ENCODE peak calls at places on chromosome 6, in ten cellular contexts. Q is sigmoid colon; B is colonic mucosa; F is CD8-positive, alpha-beta T cell; I is GM12878; N is body of pancreas; Y is Peyer's patch; O is IMR-90; J is naive thymus-derived CD4-positive, alpha-beta T cell; X is ovary. C is an unnamed sample. For H3K4me1 and H3K36me3, the result is how much of the 10 kb centered on the place peaks cover.

GRCh38 chr6:40356242-40356910 is 230.8 kb downstream of the LRFN2 start:
- DNase-seq in Q (no peak), B (no peak), F (no peak), I (no peak), N (no peak), Y (no peak), O (no peak), J (no peak), X (no peak), C (no peak)

GRCh38 chr6:1821188-1822183 is 211.8 kb downstream of the FOXC1 start:
- DNase-seq in Q (no peak), B (no peak), F (no peak), I (peak), N (no peak), Y (no peak), O (peak), J (no peak), X (no peak), C (no peak)

GRCh38 chr6:163146036-163146435 is 268.5 kb upstream of the QKI start:
- DNase-seq in Q (no peak), B (no peak), F (no peak), I (no peak), N (no peak), Y (no peak), O (no peak), J (no peak), X (no peak), C (no peak)

GRCh38 chr6:33418690-33419291 is 884 bp upstream of the CUTA start:
- DNase-seq in Q (no peak), B (no peak), F (no peak), I (no peak), N (no peak), Y (no peak), O (peak), J (no peak), X (peak), C (peak)

GRCh38 chr6:74609857-74610256 is 596.0 kb downstream of the COL12A1 start:
- DNase-seq in Q (no peak), B (no peak), F (no peak), I (no peak), N (no peak), Y (no peak), O (no peak), J (no peak), X (no peak), C (no peak)

GRCh38 chr6:143806282-143807102 is 36.6 kb upstream of the LTV1 start:
- DNase-seq in Q (no peak), B (no peak), F (no peak), I (no peak), N (no peak), Y (no peak), O (peak), J (no peak), X (no peak), C (peak)

GRCh38 chr6:83365931-83366330 is 64.9 kb downstream of the ME1 start:
- DNase-seq in Q (no peak), B (no peak), F (no peak), I (no peak), N (no peak), Y (no peak), O (peak), J (no peak), X (no peak), C (no peak)

GRCh38 chr6:163635731-163636344 is 221.3 kb downstream of the QKI start:
- DNase-seq in Q (no peak), B (no peak), F (no peak), I (no peak), N (no peak), Y (no peak), O (no peak), J (no peak), X (no peak), C (no peak)

GRCh38 chr6:151847064-151847463 is 39.6 kb downstream of the ESR1 start:
- DNase-seq in Q (no peak), B (no peak), F (no peak), I (no peak), N (no peak), Y (no peak), O (peak), J (no peak), X (no peak), C (no peak)

GRCh38 chr6:105787747-105788146 is 298.4 kb upstream of the PRDM1 start:
- DNase-seq in Q (no peak), B (no peak), F (no peak), I (no peak), N (no peak), Y (no peak), O (no peak), J (no peak), X (no peak), C (no peak)

GRCh38 chr6:105784179-105784578 is 302.0 kb upstream of the PRDM1 start:
- DNase-seq in Q (no peak), B (no peak), F (no peak), I (no peak), N (no peak), Y (no peak), O (no peak), J (no peak), X (no peak), C (no peak)

GRCh38 chr6:105786890-105787655 is 299.1 kb upstream of the PRDM1 start:
- DNase-seq in Q (no peak), B (no peak), F (no peak), I (peak), N (no peak), Y (no peak), O (no peak), J (no peak), X (no peak), C (peak)

GRCh38 chr6:105785412-105785811 is 300.7 kb upstream of the PRDM1 start:
- DNase-seq in Q (no peak), B (no peak), F (no peak), I (no peak), N (no peak), Y (no peak), O (no peak), J (no peak), X (no peak), C (no peak)

GRCh38 chr6:105786449-105786848 is 299.7 kb upstream of the PRDM1 start:
- DNase-seq in Q (no peak), B (no peak), F (no peak), I (no peak), N (no peak), Y (no peak), O (no peak), J (no peak), X (no peak), C (no peak)
- H3K27ac ChIP-seq in Q (no peak), B (no peak), F (no peak), I (no peak), N (no peak), Y (no peak), O (no peak), J (no peak), X (no peak), C (no peak)

GRCh38 chr6:3762852-3763251 is 11.3 kb upstream of the PXDC1 start:
- DNase-seq in Q (no peak), B (no peak), F (no peak), I (no peak), N (no peak), Y (no peak), O (no peak), J (no peak), X (no peak), C (no peak)

GRCh38 chr6:3766219-3766618 is 14.7 kb upstream of the PXDC1 start:
- DNase-seq in Q (no peak), B (no peak), F (no peak), I (no peak), N (no peak), Y (no peak), O (no peak), J (no peak), X (no peak), C (no peak)

GRCh38 chr6:3765415-3765814 is 13.9 kb upstream of the PXDC1 start:
- DNase-seq in Q (no peak), B (no peak), F (no peak), I (no peak), N (no peak), Y (no peak), O (no peak), J (no peak), X (no peak), C (no peak)

GRCh38 chr6:3762359-3762758 is 10.8 kb upstream of the PXDC1 start:
- DNase-seq in Q (no peak), B (no peak), F (no peak), I (no peak), N (no peak), Y (no peak), O (no peak), J (no peak), X (no peak), C (no peak)

DNA sequence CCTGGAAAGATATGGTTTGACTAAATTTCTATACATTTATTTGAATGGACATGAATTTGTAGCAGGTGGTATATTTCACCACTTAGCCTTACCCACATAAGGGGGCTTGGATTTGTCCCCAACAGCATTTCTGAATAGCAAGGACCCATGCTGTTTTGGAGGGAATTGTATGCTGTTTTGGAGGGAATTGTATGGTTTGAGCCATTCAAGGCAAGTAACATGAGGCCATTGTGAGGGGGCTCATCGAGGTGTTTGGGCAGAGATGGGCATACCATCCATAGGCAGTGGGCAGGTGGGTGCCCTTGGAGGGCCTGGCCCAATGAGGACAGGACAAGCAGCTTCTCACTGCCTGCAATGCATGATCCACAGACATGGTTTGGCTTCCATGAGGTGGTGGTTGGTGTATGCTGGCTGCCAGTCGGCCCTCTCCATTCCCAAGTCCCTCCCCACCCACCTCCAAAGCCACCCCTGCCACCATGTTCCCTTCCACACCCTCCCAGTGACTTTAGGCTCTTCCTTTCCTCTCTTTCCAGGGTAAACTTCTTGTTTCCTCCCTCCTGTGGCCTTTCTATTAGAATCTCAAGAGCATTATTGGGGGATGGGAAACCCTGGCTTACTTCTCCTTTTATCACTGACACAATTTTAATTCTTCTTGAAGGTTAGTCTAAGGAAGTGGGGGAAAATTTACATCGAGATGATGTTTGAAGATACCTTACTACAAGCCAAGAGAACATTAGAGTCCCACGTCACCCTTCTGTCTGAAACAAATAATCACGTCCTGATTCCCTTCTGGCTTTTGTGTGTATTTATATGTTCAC is 13.2 kb upstream of the PXDC1 start:
- DNase-seq in Q (no peak), B (no peak), F (no peak), I (no peak), N (no peak), Y (no peak), O (no peak), J (no peak), X (no peak), C (no peak)
- H3K4me1 ChIP-seq in Q (under half), B (under half), F (under half), I (under half), N (under half), Y (under half), O (under half), J (under half), X (under half), C (under half)

GRCh38 chr6:5679271-5679670 is 327.5 kb downstream of the NRN1 start:
- DNase-seq in Q (no peak), B (no peak), F (no peak), I (no peak), N (no peak), Y (no peak), O (no peak), J (no peak), X (no peak), C (no peak)
- H3K36me3 ChIP-seq in Q (under half), B (under half), F (under half), I (under half), N (under half), Y (under half), O (under half), J (under half), X (under half), C (under half)

GRCh38 chr6:37058084-37058586 is 52.7 kb downstream of the FGD2 start:
- DNase-seq in Q (no peak), B (no peak), F (no peak), I (no peak), N (no peak), Y (no peak), O (peak), J (no peak), X (no peak), C (no peak)

GRCh38 chr6:37057678-37058077 is 52.2 kb downstream of the FGD2 start:
- DNase-seq in Q (no peak), B (no peak), F (no peak), I (no peak), N (no peak), Y (no peak), O (no peak), J (no peak), X (no peak), C (no peak)

GRCh38 chr6:37057128-37057471 is 51.6 kb downstream of the FGD2 start:
- DNase-seq in Q (no peak), B (no peak), F (no peak), I (no peak), N (no peak), Y (no peak), O (no peak), J (no peak), X (no peak), C (no peak)

GRCh38 chr6:37056112-37056403 is 50.6 kb downstream of the FGD2 start:
- DNase-seq in Q (no peak), B (no peak), F (no peak), I (no peak), N (no peak), Y (no peak), O (no peak), J (no peak), X (no peak), C (no peak)

DNA sequence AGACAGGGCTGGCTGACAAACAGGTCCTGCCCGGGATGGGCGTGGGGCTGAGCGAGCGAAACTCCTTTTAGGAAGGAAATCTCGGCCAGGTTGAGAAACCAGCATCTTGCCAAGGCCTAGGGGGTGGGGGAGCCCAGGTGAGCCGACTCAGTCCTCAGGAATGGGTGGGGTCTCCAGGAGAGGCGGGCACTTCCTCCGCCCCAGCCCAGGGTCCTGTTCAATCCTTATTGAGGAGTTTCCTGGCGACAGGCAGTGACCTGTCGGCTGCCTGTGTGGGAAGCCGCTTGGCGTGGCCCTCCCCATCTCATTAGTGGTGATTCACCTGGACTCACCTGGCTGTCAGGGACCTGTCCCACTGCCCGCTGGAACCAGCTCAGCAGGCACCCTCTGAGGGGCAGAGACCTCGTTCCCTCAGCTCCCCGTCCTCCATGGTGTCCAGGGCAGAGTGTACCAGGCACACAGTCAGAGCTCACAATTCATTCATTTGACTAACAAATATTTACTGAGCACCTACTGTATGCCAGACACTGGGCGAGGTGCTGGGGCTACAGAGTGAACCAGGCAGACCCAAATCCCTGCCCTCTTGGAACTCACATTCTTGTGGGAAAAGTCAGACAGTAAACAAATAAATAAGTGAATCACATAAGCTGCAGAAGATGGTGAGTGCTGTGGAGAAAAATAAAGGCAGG is 51.1 kb downstream of the FGD2 start:
- DNase-seq in Q (no peak), B (no peak), F (no peak), I (no peak), N (no peak), Y (no peak), O (peak), J (no peak), X (no peak), C (no peak)
- H3K27ac ChIP-seq in Q (no peak), B (no peak), F (no peak), I (no peak), N (no peak), Y (no peak), O (no peak), J (no peak), X (no peak), C (no peak)

DNA sequence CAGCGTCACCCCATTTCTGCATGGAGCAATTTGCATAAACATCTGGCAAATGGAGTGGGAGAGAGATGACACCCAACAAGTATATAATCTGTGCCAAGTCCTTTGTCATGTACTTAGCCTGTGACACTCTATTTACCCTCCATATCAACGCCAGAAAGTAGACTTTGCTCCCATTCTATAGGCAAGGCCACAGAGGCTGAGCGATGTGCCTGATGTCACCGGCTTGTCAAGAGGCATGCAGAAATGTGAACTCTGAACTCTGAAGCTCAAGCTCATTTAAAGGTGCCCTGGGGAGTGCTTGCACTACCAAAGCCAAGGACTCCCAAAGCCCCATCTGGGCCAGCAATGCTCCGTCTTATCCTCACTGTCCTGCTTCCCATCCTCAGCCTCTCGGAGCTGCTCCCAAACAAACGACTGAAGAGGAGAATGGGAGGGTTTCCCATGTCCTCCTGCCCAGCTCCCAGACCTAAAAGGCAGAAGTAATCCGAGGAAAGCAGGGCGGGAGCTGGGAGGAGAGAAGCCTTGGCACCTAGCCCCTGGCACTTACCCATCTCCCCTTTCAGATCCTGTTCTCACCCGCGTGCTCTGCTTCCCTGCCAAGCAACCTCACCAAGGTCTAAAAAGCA is 9.2 kb downstream of the CPNE5 start:
- DNase-seq in Q (peak), B (peak), F (no peak), I (no peak), N (peak), Y (no peak), O (peak), J (no peak), X (peak), C (no peak)
- H3K4me1 ChIP-seq in Q (under half), B (under half), F (under half), I (under half), N (under half), Y (under half), O (under half), J (under half), X (under half), C (under half)

GRCh38 chr6:142174681-142175080 is 27.6 kb downstream of the VTA1 start:
- DNase-seq in Q (no peak), B (no peak), F (no peak), I (no peak), N (no peak), Y (no peak), O (no peak), J (no peak), X (no peak), C (no peak)
- H3K36me3 ChIP-seq in Q (under half), B (under half), F (under half), I (under half), N (under half), Y (half or more), O (under half), J (under half), X (under half), C (half or more)

GRCh38 chr6:165653196-165653595 is 9.8 kb downstream of the PDE10A start:
- DNase-seq in Q (no peak), B (no peak), F (no peak), I (no peak), N (no peak), Y (no peak), O (peak), J (no peak), X (no peak), C (no peak)

GRCh38 chr6:165655191-165655590 is 7.8 kb downstream of the PDE10A start:
- DNase-seq in Q (no peak), B (no peak), F (no peak), I (no peak), N (no peak), Y (no peak), O (no peak), J (no peak), X (no peak), C (no peak)

GRCh38 chr6:165652766-165653165 is 10.3 kb downstream of the PDE10A start:
- DNase-seq in Q (no peak), B (no peak), F (no peak), I (no peak), N (no peak), Y (no peak), O (no peak), J (no peak), X (no peak), C (no peak)

GRCh38 chr6:165654144-165654543 is 8.9 kb downstream of the PDE10A start:
- DNase-seq in Q (no peak), B (no peak), F (no peak), I (no peak), N (no peak), Y (no peak), O (no peak), J (no peak), X (no peak), C (no peak)

GRCh38 chr6:165653607-165654006 is 9.4 kb downstream of the PDE10A start:
- DNase-seq in Q (no peak), B (no peak), F (no peak), I (no peak), N (no peak), Y (no peak), O (no peak), J (no peak), X (no peak), C (no peak)
- H3K27ac ChIP-seq in Q (no peak), B (no peak), F (no peak), I (no peak), N (no peak), Y (no peak), O (no peak), J (no peak), X (no peak), C (no peak)

GRCh38 chr6:154485784-154486183 is 24.7 kb downstream of the CNKSR3 start:
- DNase-seq in Q (no peak), B (peak), F (no peak), I (no peak), N (no peak), Y (no peak), O (no peak), J (no peak), X (no peak), C (no peak)
- H3K4me1 ChIP-seq in Q (half or more), B (under half), F (under half), I (under half), N (half or more), Y (under half), O (under half), J (under half), X (under half), C (under half)

DNA sequence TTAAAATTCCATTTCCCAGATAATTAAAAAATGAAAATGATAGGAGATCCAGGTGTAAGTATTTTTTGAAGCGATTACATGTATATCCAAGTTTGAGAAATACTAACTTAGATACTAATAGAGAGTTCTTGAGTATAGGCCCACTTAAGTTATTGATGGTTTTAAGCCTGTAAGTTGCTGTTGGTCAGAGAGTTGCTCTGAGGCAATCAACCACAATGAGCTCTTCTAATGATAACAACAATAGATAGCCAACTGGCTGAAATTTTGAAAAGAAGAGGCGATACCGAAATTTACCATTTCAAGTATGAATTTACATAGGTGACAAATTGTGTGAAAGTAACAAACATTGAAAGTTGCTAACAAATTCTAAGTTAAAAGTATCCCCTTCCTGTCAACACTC is 209.5 kb downstream of the MANEA start:
- DNase-seq in Q (no peak), B (no peak), F (no peak), I (no peak), N (no peak), Y (no peak), O (no peak), J (no peak), X (no peak), C (no peak)
- H3K36me3 ChIP-seq in Q (under half), B (under half), F (under half), I (under half), N (under half), Y (under half), O (under half), J (under half), X (under half), C (under half)